ENCODE peak calls at places on chromosomes 3 and 15, in eight cellular contexts. P is stimulated activated CD4-positive, alpha-beta T cell treated with anti-CD3 and anti-CD28 coated beads, Interleukin-1b, Interleukin-23, amount 100 ng/mL, for 4 hours; S is B cell; Y is EL; Q is GM23338; A is lower leg skin; K is GM03348; R is myocyte. J is an unnamed sample.

GRCh38 chr3:63937661-63938651 is 25.8 kb upstream of the SCAANT1 start:
- DNase-seq in P (no peak), S (no peak), Y (no peak), Q (peak; percentile 21), A (no peak), K (no peak), R (no peak), J (peak; percentile 65)

GRCh38 chr15:96564546-96564945 is 234.0 kb downstream of the NR2F2 start:
- DNase-seq in P (no peak), S (no peak), Y (peak; percentile 65), Q (no peak), A (no peak), K (no peak), R (peak; percentile 36), J (no peak)

GRCh38 chr15:40498418-40498817 is 27.6 kb downstream of the CHST14 start:
- DNase-seq in P (no peak), S (no peak), Y (peak; percentile 64), Q (no peak), A (no peak), K (no peak), R (peak; percentile 33), J (no peak)

GRCh38 chr3:52234516-52235447 is 4.2 kb downstream of the TWF2 start:
- DNase-seq in P (no peak), S (peak; percentile 4), Y (no peak), Q (no peak), A (no peak), K (no peak), R (peak; percentile 52), J (no peak)

GRCh38 chr3:126621171-126621570 is 33.8 kb downstream of the TXNRD3 start:
- DNase-seq in P (no peak), S (no peak), Y (peak; percentile 75), Q (no peak), A (no peak), K (peak; percentile 46), R (peak; percentile 32), J (no peak)

GRCh38 chr15:67685008-67685599 is 140.2 kb upstream of the SKOR1 start:
- DNase-seq in P (no peak), S (no peak), Y (peak; percentile 32), Q (peak; percentile 73), A (no peak), K (no peak), R (peak; percentile 73), J (no peak)

GRCh38 chr15:70741677-70742293 is 21.6 kb downstream of the UACA start:
- DNase-seq in P (no peak), S (no peak), Y (peak; percentile 65), Q (no peak), A (no peak), K (peak; percentile 29), R (peak; percentile 32), J (no peak)

GRCh38 chr15:89664951-89665350 is 9.7 kb upstream of the KIF7 start:
- DNase-seq in P (no peak), S (no peak), Y (no peak), Q (no peak), A (no peak), K (no peak), R (peak; percentile 18), J (no peak)

GRCh38 chr3:186993210-186993782 is 63.0 kb downstream of the ST6GAL1 start:
- DNase-seq in P (no peak), S (no peak), Y (no peak), Q (no peak), A (no peak), K (no peak), R (no peak), J (no peak)

GRCh38 chr3:73520931-73521461 is 103.7 kb downstream of the PDZRN3 start:
- DNase-seq in P (no peak), S (no peak), Y (no peak), Q (no peak), A (peak; percentile 64), K (peak; percentile 62), R (no peak), J (no peak)

GRCh38 chr15:75138016-75138999 is 63.4 kb upstream of the C15orf39 start:
- DNase-seq in P (no peak), S (no peak), Y (peak; percentile 61), Q (no peak), A (no peak), K (peak; percentile 73), R (no peak), J (no peak)

GRCh38 chr3:155594836-155595235 is 150.0 kb downstream of the PLCH1 start:
- DNase-seq in P (no peak), S (no peak), Y (no peak), Q (no peak), A (no peak), K (no peak), R (no peak), J (no peak)

GRCh38 chr3:33575313-33575712 is 135.1 kb upstream of the UBP1 start:
- DNase-seq in P (no peak), S (peak; percentile 9), Y (no peak), Q (no peak), A (no peak), K (no peak), R (no peak), J (no peak)

GRCh38 chr3:33139996-33140395 is 26.2 kb downstream of the CRTAP start:
- DNase-seq in P (no peak), S (no peak), Y (peak; percentile 24), Q (no peak), A (no peak), K (no peak), R (no peak), J (no peak)

GRCh38 chr3:123385981-123386380 is 62.9 kb downstream of the ADCY5 start:
- DNase-seq in P (no peak), S (no peak), Y (peak; percentile 56), Q (no peak), A (no peak), K (peak; percentile 45), R (no peak), J (no peak)

GRCh38 chr3:152398495-152398894 is 129.8 kb downstream of the MBNL1 start:
- DNase-seq in P (no peak), S (no peak), Y (no peak), Q (no peak), A (no peak), K (no peak), R (no peak), J (no peak)

GRCh38 chr3:29344986-29345385 is 64.1 kb downstream of the RBMS3 start:
- DNase-seq in P (no peak), S (no peak), Y (no peak), Q (no peak), A (no peak), K (no peak), R (no peak), J (no peak)

GRCh38 chr15:49015896-49016295 is 30.4 kb downstream of the SECISBP2L start:
- DNase-seq in P (no peak), S (no peak), Y (no peak), Q (no peak), A (no peak), K (no peak), R (no peak), J (no peak)

GRCh38 chr3:80192871-80193270 is 425.1 kb upstream of the ROBO1 start:
- DNase-seq in P (no peak), S (no peak), Y (no peak), Q (no peak), A (no peak), K (no peak), R (no peak), J (no peak)

J was measured in Peyer's patch.